ENCODE peak calls at places on chromosomes 3 and 15, in six cellular contexts. One of them, this sample, is unnamed.

GRCh38 chr3:178405456-178405970 is 130.7 kb upstream of the KCNMB2 start:
- DNase-seq in ovary: no peak
- DNase-seq in RWPE1: no peak
- DNase-seq in body of pancreas: no peak
- DNase-seq in psoas muscle: no peak
- DNase-seq in Peyer's patch: no peak
- DNase-seq in this sample: no peak

GRCh38 chr15:57647791-57648130 is 56.1 kb downstream of the MYZAP start:
- DNase-seq in RWPE1: peak
- DNase-seq in Peyer's patch: no peak
- DNase-seq in psoas muscle: peak
- DNase-seq in body of pancreas: peak
- DNase-seq in ovary: peak
- DNase-seq in this sample: peak

GRCh38 chr3:23807161-23808015 is 1.6 kb downstream of the UBE2E1 start:
- DNase-seq in body of pancreas: no peak
- DNase-seq in psoas muscle: no peak
- DNase-seq in Peyer's patch: no peak
- DNase-seq in RWPE1: no peak
- DNase-seq in ovary: peak
- DNase-seq in this sample: no peak

GRCh38 chr3:10263549-10264363 is 15.5 kb downstream of the TATDN2 start:
- DNase-seq in psoas muscle: no peak
- DNase-seq in RWPE1: peak
- DNase-seq in ovary: peak
- DNase-seq in body of pancreas: peak
- DNase-seq in Peyer's patch: peak
- DNase-seq in this sample: peak

GRCh38 chr15:59819047-59819446 is 129.9 kb upstream of the BNIP2 start:
- DNase-seq in psoas muscle: no peak
- DNase-seq in Peyer's patch: no peak
- DNase-seq in ovary: no peak
- DNase-seq in body of pancreas: no peak
- DNase-seq in RWPE1: no peak
- DNase-seq in this sample: no peak

GRCh38 chr3:49727924-49728361 is 4.2 kb upstream of the GMPPB start:
- DNase-seq in body of pancreas: no peak
- DNase-seq in Peyer's patch: no peak
- DNase-seq in psoas muscle: no peak
- DNase-seq in RWPE1: no peak
- DNase-seq in ovary: no peak
- DNase-seq in this sample: no peak

GRCh38 chr3:133490468-133491351 is 82.8 kb upstream of the CDV3 start:
- DNase-seq in RWPE1: no peak
- DNase-seq in ovary: no peak
- DNase-seq in Peyer's patch: peak
- DNase-seq in psoas muscle: no peak
- DNase-seq in body of pancreas: no peak
- DNase-seq in this sample: no peak

GRCh38 chr15:62603757-62604156 is 438.7 kb upstream of the C2CD4B start:
- DNase-seq in body of pancreas: no peak
- DNase-seq in Peyer's patch: no peak
- DNase-seq in ovary: no peak
- DNase-seq in RWPE1: peak
- DNase-seq in psoas muscle: no peak
- DNase-seq in this sample: no peak

GRCh38 chr3:180918542-180918941 is 6.1 kb downstream of the FXR1 start:
- DNase-seq in ovary: no peak
- DNase-seq in psoas muscle: no peak
- DNase-seq in Peyer's patch: no peak
- DNase-seq in body of pancreas: no peak
- DNase-seq in RWPE1: no peak
- DNase-seq in this sample: no peak

GRCh38 chr15:90648137-90649070 is 68.7 kb upstream of the BLM start:
- DNase-seq in ovary: peak
- DNase-seq in psoas muscle: peak
- DNase-seq in body of pancreas: peak
- DNase-seq in RWPE1: peak
- DNase-seq in Peyer's patch: peak
- DNase-seq in this sample: peak

GRCh38 chr3:120198305-120198878 is 86.6 kb downstream of the GPR156 start:
- DNase-seq in psoas muscle: no peak
- DNase-seq in ovary: no peak
- DNase-seq in body of pancreas: no peak
- DNase-seq in RWPE1: peak
- DNase-seq in Peyer's patch: no peak
- DNase-seq in this sample: no peak
- TF ChIP-seq CTCF in psoas muscle: no peak
- TF ChIP-seq CTCF in ovary: no peak
- TF ChIP-seq CTCF in body of pancreas: peak
- TF ChIP-seq CTCF in RWPE1: peak
- TF ChIP-seq CTCF in Peyer's patch: peak
- TF ChIP-seq CTCF in this sample: no peak

DNA sequence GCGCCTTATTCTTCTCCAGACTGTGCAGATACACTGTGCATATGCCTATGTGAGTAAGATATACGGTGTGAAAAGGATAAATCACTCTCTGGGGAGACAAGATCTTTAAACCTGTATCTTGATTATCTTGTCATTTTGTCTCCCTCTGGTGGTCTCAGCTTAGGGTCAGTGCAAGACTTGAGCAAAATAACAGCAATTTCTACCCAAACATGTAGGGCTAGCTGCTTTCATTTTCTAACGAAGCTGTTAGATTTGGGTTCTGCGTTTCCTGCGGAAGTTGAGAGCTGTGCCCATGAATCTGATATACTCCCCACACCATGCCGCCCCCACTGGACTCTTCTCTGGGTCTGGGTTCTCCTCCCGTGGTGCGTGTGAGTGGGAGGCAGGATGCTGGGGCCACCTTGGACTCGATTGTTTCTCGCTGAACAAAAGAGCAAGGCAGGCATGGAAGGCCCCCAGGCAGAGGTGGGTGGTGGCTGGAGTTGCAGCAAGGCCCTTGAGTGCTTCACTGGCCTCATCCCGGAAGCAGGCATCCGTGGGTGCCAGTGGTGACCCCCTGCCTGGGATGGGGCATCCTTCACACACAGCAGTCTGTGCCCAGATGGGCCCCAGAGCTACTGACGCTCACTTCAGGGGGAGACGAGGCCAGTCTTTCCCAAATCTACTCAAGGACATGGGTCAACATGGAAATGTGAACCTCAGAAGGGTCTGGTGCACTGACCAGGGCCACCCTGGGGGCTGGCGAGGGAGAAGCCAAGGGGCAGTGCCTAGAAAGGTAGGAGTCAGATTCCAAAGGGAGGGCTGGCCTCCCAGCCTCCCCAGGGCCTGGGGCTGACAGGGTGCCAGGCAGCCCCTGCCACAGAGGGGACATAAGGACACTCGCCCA is 179.6 kb downstream of the NSMCE3 start:
- DNase-seq in RWPE1: no peak
- DNase-seq in ovary: no peak
- DNase-seq in psoas muscle: no peak
- DNase-seq in body of pancreas: no peak
- DNase-seq in Peyer's patch: no peak
- DNase-seq in this sample: no peak
- TF ChIP-seq CTCF in RWPE1: no peak
- TF ChIP-seq CTCF in ovary: no peak
- TF ChIP-seq CTCF in psoas muscle: no peak
- TF ChIP-seq CTCF in body of pancreas: no peak
- TF ChIP-seq CTCF in Peyer's patch: no peak
- TF ChIP-seq CTCF in this sample: peak

DNA sequence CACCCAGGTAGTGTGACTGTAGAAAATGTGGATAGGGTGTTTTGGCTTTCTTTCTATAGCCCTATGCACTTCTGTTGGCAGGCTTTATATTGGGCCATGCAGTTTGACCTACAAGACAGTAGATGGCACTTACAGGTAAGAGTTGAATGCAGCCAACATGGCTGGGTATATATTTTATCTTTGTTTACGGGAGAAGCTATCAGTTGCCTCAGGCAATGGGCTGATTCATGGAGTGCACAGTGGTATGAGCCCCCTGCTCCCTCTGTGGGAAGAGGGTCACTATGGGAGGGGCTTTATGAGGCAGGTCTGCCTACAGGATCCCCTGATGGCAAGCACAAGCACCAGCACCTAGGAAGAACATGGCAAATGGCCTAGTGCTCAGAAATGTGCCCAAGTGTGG is 301.2 kb upstream of the CDIN1 start:
- DNase-seq in psoas muscle: no peak
- DNase-seq in RWPE1: no peak
- DNase-seq in Peyer's patch: no peak
- DNase-seq in body of pancreas: no peak
- DNase-seq in ovary: no peak
- DNase-seq in this sample: no peak
- TF ChIP-seq CTCF in psoas muscle: no peak
- TF ChIP-seq CTCF in RWPE1: no peak
- TF ChIP-seq CTCF in Peyer's patch: no peak
- TF ChIP-seq CTCF in body of pancreas: no peak
- TF ChIP-seq CTCF in ovary: no peak
- TF ChIP-seq CTCF in this sample: no peak

GRCh38 chr15:78244101-78244500 is 9.7 kb upstream of the ACSBG1 start:
- DNase-seq in RWPE1: no peak
- DNase-seq in ovary: no peak
- DNase-seq in Peyer's patch: peak
- DNase-seq in body of pancreas: no peak
- DNase-seq in psoas muscle: no peak
- DNase-seq in this sample: no peak

GRCh38 chr15:78243491-78243941 is 9.2 kb upstream of the ACSBG1 start:
- DNase-seq in RWPE1: peak
- DNase-seq in Peyer's patch: peak
- DNase-seq in ovary: peak
- DNase-seq in body of pancreas: peak
- DNase-seq in psoas muscle: peak
- DNase-seq in this sample: peak

GRCh38 chr15:78241017-78241416 is 6.7 kb upstream of the ACSBG1 start:
- DNase-seq in RWPE1: peak
- DNase-seq in psoas muscle: peak
- DNase-seq in Peyer's patch: peak
- DNase-seq in body of pancreas: peak
- DNase-seq in ovary: peak
- DNase-seq in this sample: peak

GRCh38 chr15:78243076-78243475 is 8.7 kb upstream of the ACSBG1 start:
- DNase-seq in RWPE1: no peak
- DNase-seq in body of pancreas: no peak
- DNase-seq in psoas muscle: no peak
- DNase-seq in ovary: no peak
- DNase-seq in Peyer's patch: peak
- DNase-seq in this sample: no peak

DNA sequence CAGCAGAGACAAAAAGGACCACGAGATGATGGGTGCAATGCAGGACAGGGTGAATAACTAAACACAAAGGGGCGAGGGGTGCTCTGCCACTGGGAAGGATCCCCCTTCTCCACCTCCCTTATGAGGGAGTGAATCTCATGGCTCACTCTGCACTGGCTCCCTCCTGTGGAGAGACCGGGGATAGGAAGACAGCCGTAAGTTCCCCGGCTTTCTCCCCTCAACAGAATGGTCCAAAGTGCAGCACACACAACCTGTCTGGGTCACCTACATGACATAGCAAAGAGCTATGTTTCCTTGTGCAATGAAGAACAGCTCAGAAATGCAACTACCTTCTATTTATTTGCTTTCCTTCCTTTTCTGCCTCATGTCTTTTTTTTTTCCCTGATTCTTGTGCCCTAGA is 7.8 kb upstream of the ACSBG1 start:
- DNase-seq in Peyer's patch: peak
- DNase-seq in RWPE1: no peak
- DNase-seq in body of pancreas: no peak
- DNase-seq in psoas muscle: no peak
- DNase-seq in ovary: no peak
- DNase-seq in this sample: peak
- TF ChIP-seq CTCF in Peyer's patch: peak
- TF ChIP-seq CTCF in RWPE1: peak
- TF ChIP-seq CTCF in body of pancreas: peak
- TF ChIP-seq CTCF in psoas muscle: peak
- TF ChIP-seq CTCF in ovary: no peak
- TF ChIP-seq CTCF in this sample: no peak

DNA sequence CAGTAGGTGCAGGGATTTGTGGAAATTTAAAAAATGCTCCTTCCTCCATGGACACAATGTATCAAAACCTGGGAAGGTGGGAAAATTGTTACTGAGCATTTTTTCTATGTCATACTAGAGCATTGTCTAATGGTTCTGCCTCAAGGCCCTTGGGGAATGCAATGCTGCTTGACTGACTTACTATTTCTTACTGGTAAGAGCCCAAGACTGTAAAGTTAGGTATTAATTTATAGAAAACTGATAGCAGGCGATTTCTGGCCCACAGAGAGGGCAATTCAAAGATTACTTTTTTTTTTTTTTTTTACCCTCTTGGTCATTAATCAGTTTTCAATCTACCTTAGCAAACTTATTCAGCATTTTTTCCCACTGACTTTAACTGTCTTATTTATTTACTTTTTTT is 38.5 kb upstream of the MRPL3 start:
- DNase-seq in psoas muscle: no peak
- DNase-seq in RWPE1: no peak
- DNase-seq in Peyer's patch: no peak
- DNase-seq in body of pancreas: no peak
- DNase-seq in ovary: no peak
- DNase-seq in this sample: no peak
- TF ChIP-seq CTCF in psoas muscle: no peak
- TF ChIP-seq CTCF in RWPE1: no peak
- TF ChIP-seq CTCF in Peyer's patch: no peak
- TF ChIP-seq CTCF in body of pancreas: no peak
- TF ChIP-seq CTCF in ovary: no peak
- TF ChIP-seq CTCF in this sample: no peak